ENCODE peak calls at places on chromosomes 5 and 9, in eight cellular contexts. Z is uterus; L is fibroblast of the aortic adventitia; G is AG09309; Y is GM20000; F is activated CD8-positive, alpha-beta T cell treated with anti-CD3 and anti-CD28 coated beads for 36 hours; R is NB4; Q is psoas muscle. D is an unnamed sample.

GRCh38 chr9:137369911-137370630 is 52.9 kb downstream of the EXD3 start:
- DNase-seq in Q (peak), R (no peak), Y (no peak), Z (no peak), L (no peak), G (no peak), F (no peak), D (no peak)

GRCh38 chr9:131181091-131181681 is 55.8 kb downstream of the NUP214 start:
- DNase-seq in Y (no peak), Q (no peak), F (no peak), L (no peak), Z (no peak), G (no peak), R (peak), D (no peak)

GRCh38 chr5:97452646-97453045 is 269.6 kb upstream of the RIOK2 start:
- DNase-seq in Z (no peak), G (no peak), F (no peak), L (no peak), Q (no peak), R (no peak), Y (no peak), D (no peak)

GRCh38 chr5:68224561-68225187 is 9.1 kb downstream of the PIK3R1 start:
- DNase-seq in F (no peak), G (no peak), Q (no peak), Z (no peak), L (no peak), Y (no peak), R (peak), D (no peak)

GRCh38 chr9:89367281-89367680 is 49.0 kb downstream of the SECISBP2 start:
- DNase-seq in Y (no peak), F (no peak), L (no peak), Z (no peak), R (no peak), Q (no peak), G (no peak), D (no peak)

GRCh38 chr9:37300620-37301368 is 121.7 kb upstream of the GRHPR start:
- DNase-seq in L (peak), R (no peak), G (no peak), F (peak), Y (no peak), Z (no peak), Q (no peak), D (no peak)

GRCh38 chr9:34675874-34676273 is 13.4 kb upstream of the CCL27 start:
- DNase-seq in G (no peak), Q (no peak), L (peak), F (no peak), Z (no peak), Y (no peak), R (no peak), D (no peak)

GRCh38 chr5:78612227-78613150 is 36.1 kb downstream of the LHFPL2 start:
- DNase-seq in Z (no peak), G (no peak), L (no peak), F (no peak), Y (no peak), R (no peak), Q (no peak), D (no peak)

GRCh38 chr9:93096131-93096802 is at the start of gene CARD19:
- DNase-seq in Y (peak), Z (peak), F (peak), R (peak), Q (peak), L (peak), G (no peak), D (no peak)

GRCh38 chr5:113050606-113051391 is 74.2 kb downstream of the DCP2 start:
- DNase-seq in G (peak), F (no peak), L (peak), Y (no peak), Z (peak), R (no peak), Q (no peak), D (no peak)

GRCh38 chr5:123561230-123561629 is 49.3 kb downstream of the CSNK1G3 start:
- DNase-seq in G (no peak), Q (no peak), R (no peak), L (no peak), Y (no peak), F (no peak), Z (no peak), D (no peak)

GRCh38 chr5:166803058-166803457 is 1488.4 kb upstream of the WWC1 start:
- DNase-seq in F (no peak), R (no peak), Y (no peak), Z (no peak), G (no peak), Q (no peak), L (no peak), D (no peak)

GRCh38 chr5:150511641-150512367 is 3.9 kb downstream of the NDST1 start:
- DNase-seq in L (peak), R (no peak), F (no peak), G (peak), Z (peak), Y (no peak), Q (peak), D (no peak)

GRCh38 chr9:128215491-128216404 is 12.6 kb downstream of the DNM1 start:
- DNase-seq in Q (no peak), Z (peak), F (no peak), Y (peak), R (peak), L (peak), G (peak), D (no peak)

GRCh38 chr9:98993570-98993945 is 49.9 kb downstream of the COL15A1 start:
- DNase-seq in Z (no peak), R (no peak), Q (no peak), G (no peak), L (no peak), Y (peak), F (peak), D (no peak)

GRCh38 chr5:103139264-103139865 is 19.3 kb downstream of the PPIP5K2 start:
- DNase-seq in Q (peak), F (peak), R (peak), Y (peak), Z (peak), L (peak), G (peak), D (peak)

GRCh38 chr9:127318651-127319167 is 54.1 kb downstream of the GARNL3 start:
- DNase-seq in Q (no peak), Z (peak), L (peak), G (no peak), F (no peak), R (no peak), Y (no peak), D (no peak)

GRCh38 chr5:65103674-65104035 is 334.9 kb downstream of the CWC27 start:
- DNase-seq in G (no peak), F (no peak), Y (no peak), R (no peak), Q (peak), Z (peak), L (no peak), D (no peak)

GRCh38 chr9:4674783-4675182 is 4.6 kb upstream of the CDC37L1 start:
- DNase-seq in R (peak), Q (no peak), Z (no peak), G (peak), Y (no peak), F (no peak), L (peak), D (peak)

GRCh38 chr9:34957492-34958410 is at the start of gene PHF24:
- DNase-seq in R (no peak), Q (peak), L (no peak), Z (no peak), Y (peak), G (no peak), F (peak), D (no peak)

GRCh38 chr5:146667633-146668032 is 151.6 kb upstream of the GPR151 start:
- DNase-seq in Z (no peak), R (no peak), G (peak), Q (no peak), Y (no peak), F (no peak), L (peak), D (no peak)

GRCh38 chr5:13704401-13704800 is 240.1 kb downstream of the DNAH5 start:
- DNase-seq in Q (no peak), F (no peak), L (no peak), Y (no peak), G (no peak), R (no peak), Z (no peak), D (no peak)

GRCh38 chr5:66689522-66690220 is 93.5 kb downstream of the MAST4 start:
- DNase-seq in R (no peak), G (no peak), L (no peak), Y (no peak), F (no peak), Z (no peak), Q (no peak), D (no peak)

GRCh38 chr9:136977223-136978072 is at the start of gene PTGDS:
- DNase-seq in R (no peak), F (no peak), L (no peak), Q (peak), G (no peak), Y (no peak), Z (peak), D (no peak)

GRCh38 chr5:76789991-76790571 is 28.7 kb upstream of the F2RL1 start:
- DNase-seq in Y (no peak), Q (no peak), Z (no peak), F (no peak), G (no peak), L (no peak), R (no peak), D (no peak)

GRCh38 chr9:81318571-81318970 is 370.8 kb downstream of the TLE1 start:
- DNase-seq in F (no peak), R (no peak), L (peak), Q (no peak), Z (no peak), Y (no peak), G (peak), D (peak)

GRCh38 chr5:180343846-180344327 is 9.2 kb downstream of the GFPT2 start:
- DNase-seq in Z (peak), F (no peak), G (no peak), R (peak), Q (peak), Y (no peak), L (peak), D (no peak)

GRCh38 chr5:31860726-31861432 is 221.9 kb downstream of the PDZD2 start:
- DNase-seq in L (no peak), F (no peak), Y (no peak), Q (no peak), R (no peak), Z (no peak), G (no peak), D (no peak)

GRCh38 chr9:114279693-114280092 is 43.2 kb upstream of the ORM1 start:
- DNase-seq in R (no peak), G (no peak), Z (no peak), F (no peak), Q (no peak), L (no peak), Y (no peak), D (no peak)

GRCh38 chr5:56155085-56155484 is 78.0 kb downstream of the ANKRD55 start:
- DNase-seq in L (peak), Y (no peak), R (peak), Q (no peak), G (no peak), Z (no peak), F (peak), D (no peak)

GRCh38 chr5:59562756-59563389 is 330.7 kb downstream of the PDE4D start:
- DNase-seq in G (no peak), F (peak), Z (no peak), R (peak), Q (peak), L (no peak), Y (peak), D (no peak)

GRCh38 chr9:133003071-133003461 is 24.6 kb downstream of the GFI1B start:
- DNase-seq in Q (no peak), L (no peak), F (no peak), G (no peak), Y (no peak), R (peak), Z (no peak), D (no peak)

GRCh38 chr9:69900406-69900805 is 79.8 kb downstream of the CFAP95 start:
- DNase-seq in F (no peak), Z (no peak), Y (no peak), Q (no peak), L (peak), R (no peak), G (no peak), D (no peak)

GRCh38 chr5:62130107-62130506 is 175.9 kb upstream of the KIF2A start:
- DNase-seq in R (no peak), Y (no peak), Z (no peak), G (no peak), Q (no peak), L (no peak), F (no peak), D (no peak)

DNA sequence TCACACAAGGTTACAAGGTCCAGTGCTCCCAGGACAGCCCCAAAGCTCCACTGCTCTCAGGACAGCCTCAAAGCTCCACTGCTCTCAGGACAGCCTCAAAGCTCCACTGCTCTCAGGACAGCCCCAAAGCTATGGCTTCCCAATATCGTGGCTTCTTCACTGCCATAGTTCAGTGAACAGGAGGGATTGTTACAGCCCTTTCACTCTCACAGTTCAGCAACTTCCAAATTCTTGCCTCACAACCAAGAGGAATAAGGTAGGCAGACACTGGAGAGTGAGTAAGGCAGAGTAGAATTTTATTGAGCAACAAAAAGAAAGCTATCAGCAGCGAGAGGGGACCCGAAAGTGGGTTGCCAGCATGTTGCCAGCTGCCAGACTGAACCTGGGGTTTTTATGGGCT is 277.6 kb downstream of the CDH10 start:
- DNase-seq in F (no peak), R (no peak), G (no peak), Q (no peak), Y (no peak), Z (no peak), L (no peak), D (no peak)
- TF ChIP-seq CTCF in F (no peak), R (no peak), G (no peak), Q (no peak), Y (no peak), Z (no peak), L (no peak), D (no peak)

GRCh38 chr5:88602584-88602983 is 280.4 kb downstream of the MEF2C start:
- DNase-seq in Q (no peak), Y (no peak), G (no peak), F (peak), R (peak), Z (no peak), L (no peak), D (no peak)
- TF ChIP-seq CTCF in Q (no peak), Y (peak), G (peak), F (peak), R (peak), Z (no peak), L (no peak), D (no peak)

DNA sequence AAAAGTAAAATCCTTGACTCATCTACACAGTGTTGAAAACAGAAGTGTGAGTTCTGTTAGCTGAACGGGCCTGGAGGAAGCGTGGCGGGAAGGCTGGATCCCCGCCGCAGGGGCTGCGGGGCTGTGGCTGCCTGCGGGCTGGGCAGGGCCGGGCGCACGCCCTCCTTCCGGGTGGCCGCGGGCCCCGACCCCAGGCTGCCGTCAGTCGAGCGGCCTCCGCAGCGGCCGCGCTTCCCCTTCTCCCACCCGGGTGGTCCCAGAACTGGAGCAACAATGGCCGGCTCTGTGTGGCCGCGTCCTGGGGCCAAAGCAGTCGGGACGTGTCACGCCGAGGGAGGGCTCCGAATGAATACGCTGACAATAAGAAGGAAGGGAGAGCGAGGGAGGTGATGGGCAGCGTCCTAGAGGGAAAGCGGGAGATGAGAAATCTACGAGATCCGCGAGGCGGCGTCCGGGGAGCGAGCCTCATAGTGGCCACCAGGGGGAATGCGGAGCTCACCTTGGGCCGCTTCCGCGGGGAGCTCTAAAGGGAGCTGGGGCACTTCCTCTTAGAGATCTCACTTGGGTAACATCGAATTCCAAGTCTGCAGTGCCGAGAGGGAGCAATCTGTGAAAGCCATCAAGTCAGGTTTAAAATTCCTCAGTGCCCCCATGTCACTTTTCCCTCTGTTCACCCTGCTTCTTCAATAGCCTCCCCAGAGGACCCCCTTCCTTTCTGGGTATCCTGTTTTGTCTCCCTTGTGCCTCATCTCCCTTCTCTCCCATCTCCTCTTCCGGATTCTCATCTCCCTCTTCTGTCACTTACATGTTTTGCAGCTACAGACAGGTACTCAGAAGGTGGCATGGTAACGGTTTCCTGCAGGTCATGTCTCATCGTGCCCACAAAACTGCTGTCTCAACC is 83.9 kb downstream of the SLC1A3 start:
- DNase-seq in Y (peak), Q (peak), G (no peak), R (peak), Z (peak), L (peak), F (peak), D (no peak)
- TF ChIP-seq CTCF in Y (peak), Q (peak), G (peak), R (peak), Z (peak), L (peak), F (peak), D (peak)

GRCh38 chr5:151926186-151926585 is 1.5 kb upstream of the GLRA1 start:
- DNase-seq in Q (no peak), R (no peak), G (no peak), L (no peak), Z (no peak), F (no peak), Y (no peak), D (no peak)

GRCh38 chr5:151925396-151925750 is 722 bp upstream of the GLRA1 start:
- DNase-seq in G (no peak), L (no peak), F (no peak), Q (no peak), Z (no peak), R (no peak), Y (no peak), D (no peak)

GRCh38 chr5:151924564-151925395 is at the start of gene GLRA1:
- DNase-seq in Z (peak), G (no peak), L (peak), R (peak), Q (peak), Y (peak), F (peak), D (no peak)

GRCh38 chr5:151917931-151918330 is 6.7 kb downstream of the GLRA1 start:
- DNase-seq in F (no peak), R (no peak), Q (no peak), Y (no peak), L (no peak), G (no peak), Z (no peak), D (no peak)

GRCh38 chr5:151923865-151924264 is 786 bp downstream of the GLRA1 start:
- DNase-seq in F (no peak), Y (no peak), Z (no peak), Q (no peak), R (peak), L (no peak), G (no peak), D (no peak)
- TF ChIP-seq CTCF in F (no peak), Y (no peak), Z (no peak), Q (no peak), R (peak), L (peak), G (peak), D (no peak)

GRCh38 chr5:8842906-8843590 is 702.8 kb downstream of the SEMA5A start:
- DNase-seq in Q (no peak), Y (no peak), F (no peak), G (no peak), R (peak), L (peak), Z (no peak), D (peak)
- TF ChIP-seq CTCF in Q (no peak), Y (no peak), F (no peak), G (peak), R (no peak), L (peak), Z (no peak), D (peak)

GRCh38 chr5:15807861-15808260 is 307.9 kb downstream of the FBXL7 start:
- DNase-seq in L (peak), F (no peak), R (no peak), Z (peak), Y (no peak), G (peak), Q (no peak), D (no peak)
- TF ChIP-seq CTCF in L (peak), F (no peak), R (no peak), Z (no peak), Y (no peak), G (peak), Q (no peak), D (peak)

GRCh38 chr9:33498387-33498786 is 24.7 kb upstream of the NOL6 start:
- DNase-seq in Q (no peak), F (no peak), G (no peak), L (peak), Y (no peak), R (peak), Z (no peak), D (no peak)
- TF ChIP-seq CTCF in Q (peak), F (no peak), G (peak), L (peak), Y (no peak), R (no peak), Z (no peak), D (peak)